ENCODE peak calls at places on chromosome 20, in four cellular contexts. One of them, this sample, is unnamed.

GRCh38 chr20:4064118-4064962 is 49.0 kb upstream of the RNF24 start:
- DNase-seq in K562: peak
- DNase-seq in GM12878: no peak
- DNase-seq in H1: no peak
- DNase-seq in this sample: peak

GRCh38 chr20:59933296-59933848 is at the start of gene SYCP2:
- DNase-seq in K562: peak
- DNase-seq in H1: no peak
- DNase-seq in GM12878: no peak
- DNase-seq in this sample: peak

GRCh38 chr20:9241232-9241692 is 172.4 kb downstream of the PLCB4 start:
- DNase-seq in H1: no peak
- DNase-seq in GM12878: no peak
- DNase-seq in K562: no peak
- DNase-seq in this sample: no peak

GRCh38 chr20:62843656-62844055 is 18.0 kb downstream of the TCFL5 start:
- DNase-seq in K562: no peak
- DNase-seq in GM12878: no peak
- DNase-seq in H1: no peak
- DNase-seq in this sample: no peak

GRCh38 chr20:49594143-49594928 is 26.4 kb upstream of the PTGIS start:
- DNase-seq in GM12878: no peak
- DNase-seq in K562: no peak
- DNase-seq in H1: no peak
- DNase-seq in this sample: no peak

GRCh38 chr20:22403860-22404608 is 180.3 kb downstream of the FOXA2 start:
- DNase-seq in K562: peak
- DNase-seq in GM12878: no peak
- DNase-seq in H1: no peak
- DNase-seq in this sample: no peak

GRCh38 chr20:7199867-7200266 is 432.4 kb downstream of the BMP2 start:
- DNase-seq in GM12878: no peak
- DNase-seq in H1: no peak
- DNase-seq in K562: no peak
- DNase-seq in this sample: no peak

GRCh38 chr20:17959257-17959627 is 9.4 kb downstream of the SNX5 start:
- DNase-seq in K562: no peak
- DNase-seq in GM12878: no peak
- DNase-seq in H1: no peak
- DNase-seq in this sample: no peak

GRCh38 chr20:62822788-62823651 is 6.2 kb downstream of the COL9A3 start:
- DNase-seq in K562: peak
- DNase-seq in H1: no peak
- DNase-seq in GM12878: no peak
- DNase-seq in this sample: peak

GRCh38 chr20:60481742-60482133 is 523.5 kb downstream of the CDH26 start:
- DNase-seq in H1: no peak
- DNase-seq in K562: no peak
- DNase-seq in GM12878: no peak
- DNase-seq in this sample: no peak

GRCh38 chr20:44354979-44355502 is 458 bp upstream of the HNF4A start:
- DNase-seq in K562: no peak
- DNase-seq in H1: no peak
- DNase-seq in GM12878: no peak
- DNase-seq in this sample: no peak

GRCh38 chr20:35595901-35596300 is 19.7 kb upstream of the SPAG4 start:
- DNase-seq in K562: no peak
- DNase-seq in H1: no peak
- DNase-seq in GM12878: no peak
- DNase-seq in this sample: no peak

GRCh38 chr20:44533928-44534327 is 12.1 kb upstream of the SERINC3 start:
- DNase-seq in GM12878: no peak
- DNase-seq in K562: peak
- DNase-seq in H1: no peak
- DNase-seq in this sample: no peak

GRCh38 chr20:19718880-19719279 is 39.2 kb upstream of the RIN2 start:
- DNase-seq in GM12878: no peak
- DNase-seq in K562: no peak
- DNase-seq in H1: no peak
- DNase-seq in this sample: no peak

GRCh38 chr20:58154106-58154505 is 74.3 kb downstream of the ANKRD60 start:
- DNase-seq in H1: no peak
- DNase-seq in K562: no peak
- DNase-seq in GM12878: no peak
- DNase-seq in this sample: no peak

GRCh38 chr20:56762401-56762800 is 133.3 kb downstream of the TFAP2C start:
- DNase-seq in H1: no peak
- DNase-seq in GM12878: no peak
- DNase-seq in K562: no peak
- DNase-seq in this sample: no peak

GRCh38 chr20:62149532-62150235 is 6.1 kb downstream of the SS18L1 start:
- DNase-seq in K562: no peak
- DNase-seq in GM12878: no peak
- DNase-seq in H1: no peak
- DNase-seq in this sample: no peak

GRCh38 chr20:1291191-1291741 is 25.2 kb downstream of the SNPH start:
- DNase-seq in GM12878: no peak
- DNase-seq in H1: no peak
- DNase-seq in K562: no peak
- DNase-seq in this sample: no peak

GRCh38 chr20:8932192-8933150 is 136.4 kb upstream of the PLCB4 start:
- DNase-seq in H1: no peak
- DNase-seq in K562: no peak
- DNase-seq in GM12878: no peak
- DNase-seq in this sample: no peak

GRCh38 chr20:37598101-37598530 is 70.4 kb upstream of the BLCAP start:
- DNase-seq in K562: no peak
- DNase-seq in GM12878: no peak
- DNase-seq in H1: peak
- DNase-seq in this sample: peak

DNA sequence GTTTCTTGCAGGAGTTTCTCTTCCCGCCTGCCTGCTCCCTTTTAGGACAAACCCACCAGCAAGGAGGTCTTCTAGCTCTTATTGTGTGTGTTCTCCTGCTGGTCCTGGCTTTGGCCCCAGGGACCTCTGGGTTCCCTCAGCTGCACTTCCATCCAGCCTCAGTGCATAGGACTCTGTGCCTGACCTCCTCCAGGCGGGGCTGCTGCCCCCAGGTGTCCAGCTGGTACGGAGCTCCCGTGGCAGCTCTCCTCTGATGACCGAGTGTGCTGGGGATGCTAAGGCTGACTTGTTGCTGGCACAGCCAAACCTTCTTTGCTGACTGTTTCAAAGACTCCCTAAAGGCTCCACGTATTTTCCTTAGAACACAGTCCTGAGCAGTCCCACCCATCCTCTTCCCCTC is 167.6 kb upstream of the PROKR2 start:
- DNase-seq in K562: no peak
- DNase-seq in GM12878: no peak
- DNase-seq in H1: no peak
- DNase-seq in this sample: no peak
- TF ChIP-seq CTCF in K562: no peak
- TF ChIP-seq CTCF in GM12878: no peak
- TF ChIP-seq CTCF in H1: peak
- TF ChIP-seq CTCF in this sample: no peak

DNA sequence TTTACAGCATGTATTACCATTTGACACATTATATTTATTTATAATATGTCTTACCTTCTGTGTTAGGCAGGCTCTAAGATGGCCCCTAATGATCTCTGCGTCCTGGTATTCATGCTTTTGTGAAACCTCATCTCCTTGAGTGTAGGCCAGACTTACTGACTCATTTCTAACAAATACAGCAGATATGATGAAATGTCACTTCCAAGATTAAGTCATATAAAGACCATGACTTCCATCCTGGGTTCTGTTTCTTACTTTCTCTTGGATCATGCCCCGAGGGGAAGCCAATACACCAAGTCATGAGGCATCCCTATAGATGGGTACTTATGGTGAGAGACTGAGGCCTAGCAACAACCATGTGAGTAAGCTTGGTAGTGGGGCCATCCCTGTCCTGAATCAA is 30.2 kb downstream of the ZHX3 start:
- DNase-seq in GM12878: no peak
- DNase-seq in H1: no peak
- DNase-seq in K562: no peak
- DNase-seq in this sample: no peak
- TF ChIP-seq NRF1 in GM12878: no peak
- TF ChIP-seq NRF1 in H1: no peak
- TF ChIP-seq NRF1 in K562: no peak
- TF ChIP-seq NRF1 in this sample: no peak

DNA sequence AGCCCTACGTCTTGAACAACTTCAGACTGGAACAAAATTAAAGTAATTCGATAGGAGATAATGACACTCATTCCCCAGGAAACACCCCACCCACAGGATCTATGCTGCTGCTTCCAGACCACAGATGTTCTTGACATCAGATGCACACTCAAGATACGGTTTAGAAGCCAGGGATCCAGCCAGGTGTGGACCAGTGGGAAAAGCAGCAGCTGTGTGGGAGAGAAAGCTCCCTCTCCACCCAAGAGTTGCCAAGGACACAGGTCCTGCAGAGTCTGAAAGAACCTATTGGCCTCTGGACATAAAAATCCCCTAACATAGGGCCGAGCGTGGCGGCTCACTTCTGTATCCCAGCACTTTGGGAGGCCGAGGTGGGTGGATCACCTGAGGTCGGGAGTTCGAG is 91.7 kb upstream of the NFATC2 start:
- DNase-seq in GM12878: no peak
- DNase-seq in K562: no peak
- DNase-seq in H1: no peak
- DNase-seq in this sample: no peak
- TF ChIP-seq CTCF in GM12878: no peak
- TF ChIP-seq CTCF in K562: no peak
- TF ChIP-seq CTCF in H1: no peak
- TF ChIP-seq CTCF in this sample: no peak

GRCh38 chr20:14672066-14672465 is 334.7 kb upstream of the FLRT3 start:
- DNase-seq in GM12878: no peak
- DNase-seq in H1: no peak
- DNase-seq in K562: no peak
- DNase-seq in this sample: no peak

GRCh38 chr20:14677455-14677854 is 340.0 kb upstream of the FLRT3 start:
- DNase-seq in GM12878: no peak
- DNase-seq in H1: no peak
- DNase-seq in K562: no peak
- DNase-seq in this sample: no peak

GRCh38 chr20:14667241-14667640 is 329.8 kb upstream of the FLRT3 start:
- DNase-seq in GM12878: no peak
- DNase-seq in K562: no peak
- DNase-seq in H1: no peak
- DNase-seq in this sample: no peak

GRCh38 chr20:14673164-14673563 is 335.8 kb upstream of the FLRT3 start:
- DNase-seq in H1: no peak
- DNase-seq in GM12878: no peak
- DNase-seq in K562: no peak
- DNase-seq in this sample: no peak
- TF ChIP-seq NRF1 in H1: no peak
- TF ChIP-seq NRF1 in GM12878: no peak
- TF ChIP-seq NRF1 in K562: no peak
- TF ChIP-seq NRF1 in this sample: no peak

DNA sequence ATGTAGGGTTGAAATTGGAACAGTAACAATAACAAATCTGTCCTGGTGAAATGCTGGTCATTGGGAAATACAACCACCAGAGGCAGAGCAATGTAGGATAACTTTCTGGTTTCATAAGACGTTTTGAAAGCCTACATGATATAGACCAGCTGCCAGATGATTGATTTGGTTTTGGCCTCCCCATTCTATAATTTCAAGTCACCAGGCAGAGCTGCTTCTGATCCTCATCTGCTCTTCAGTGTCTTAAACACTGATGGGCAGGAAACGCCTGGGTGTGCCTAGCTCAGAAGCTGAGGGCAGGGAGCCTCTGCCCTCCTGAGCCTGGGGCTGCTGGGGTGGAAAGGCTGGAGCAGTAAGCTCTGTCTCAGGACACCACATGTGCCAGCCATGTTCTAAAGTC is 24.5 kb downstream of the DHX35 start:
- DNase-seq in H1: no peak
- DNase-seq in K562: no peak
- DNase-seq in GM12878: peak
- DNase-seq in this sample: no peak
- TF ChIP-seq CTCF in H1: no peak
- TF ChIP-seq CTCF in K562: no peak
- TF ChIP-seq CTCF in GM12878: no peak
- TF ChIP-seq CTCF in this sample: no peak

GRCh38 chr20:33798444-33798843 is 12.7 kb upstream of the CHMP4B start:
- DNase-seq in GM12878: no peak
- DNase-seq in H1: no peak
- DNase-seq in K562: no peak
- DNase-seq in this sample: no peak
- TF ChIP-seq NRF1 in GM12878: no peak
- TF ChIP-seq NRF1 in H1: no peak
- TF ChIP-seq NRF1 in K562: no peak
- TF ChIP-seq NRF1 in this sample: no peak

This sample was measured in SK-N-SH.